ENCODE peak calls at places on chromosomes 12 and 14, in ten cellular contexts. U is stimulated activated CD4-positive, alpha-beta T cell treated with anti-CD3 and anti-CD28 coated beads, Interleukin-2, amount 100 ng/mL, for 4 hours; W is stimulated activated CD8-positive, alpha-beta memory T cell treated with anti-CD3 and anti-CD28 coated beads, Interleukin-4, amount 100 ng/mL, for 4 hours; L is GM10248; G is naive thymus-derived CD8-positive, alpha-beta T cell; S is mammary epithelial cell; T is body of pancreas; K is endothelial cell; E is tibial nerve; V is HFFc6. X is an unnamed sample.

GRCh38 chr14:92945959-92946846 is 23.3 kb downstream of the CHGA start:
- DNase-seq in K (no peak), W (no peak), L (no peak), V (no peak), E (peak), G (no peak), T (peak), S (peak), U (no peak), X (no peak)

GRCh38 chr14:94342334-94342934 is 19.3 kb upstream of the SERPINA6 start:
- DNase-seq in E (peak), G (no peak), K (no peak), L (no peak), U (peak), W (no peak), T (peak), V (peak), S (peak), X (peak)

GRCh38 chr12:99978152-99978551 is 6.6 kb downstream of the ANKS1B start:
- DNase-seq in K (no peak), L (no peak), U (no peak), W (no peak), G (no peak), E (no peak), T (no peak), S (no peak), V (no peak), X (no peak)

GRCh38 chr14:93974299-93974698 is 2.1 kb downstream of the ASB2 start:
- DNase-seq in L (no peak), S (no peak), K (no peak), V (no peak), U (no peak), W (no peak), G (no peak), T (no peak), E (no peak), X (no peak)

GRCh38 chr14:63777024-63777423 is 49.2 kb upstream of the SGPP1 start:
- DNase-seq in S (peak), T (no peak), V (peak), U (no peak), W (no peak), K (no peak), E (no peak), G (no peak), L (no peak), X (no peak)

GRCh38 chr14:39431416-39432178 is 636 bp downstream of the FBXO33 start:
- DNase-seq in U (peak), K (peak), T (peak), V (peak), G (peak), W (peak), S (peak), L (peak), E (peak), X (peak)

GRCh38 chr14:25014440-25014839 is 35.5 kb downstream of the STXBP6 start:
- DNase-seq in S (no peak), W (no peak), V (no peak), L (no peak), K (no peak), E (no peak), U (no peak), G (no peak), T (no peak), X (no peak)

GRCh38 chr12:54680374-54680773 is 32.2 kb upstream of the DCD start:
- DNase-seq in V (peak), L (peak), W (no peak), U (no peak), S (peak), K (peak), T (peak), E (no peak), G (no peak), X (no peak)

GRCh38 chr12:51630256-51630880 is 39.3 kb downstream of the SCN8A start:
- DNase-seq in S (no peak), V (no peak), T (no peak), W (no peak), K (no peak), L (no peak), E (no peak), U (no peak), G (no peak), X (no peak)

GRCh38 chr12:63880742-63881141 is 36.2 kb downstream of the SRGAP1 start:
- DNase-seq in T (no peak), G (no peak), E (no peak), L (no peak), S (no peak), U (no peak), K (no peak), W (no peak), V (no peak), X (no peak)

GRCh38 chr12:6943387-6943718 is 263 bp upstream of the RNU7-1 start:
- DNase-seq in S (peak), U (peak), G (peak), V (peak), K (peak), E (peak), L (peak), W (no peak), T (peak), X (peak)

GRCh38 chr12:104670439-104671406 is 214.0 kb downstream of the CHST11 start:
- DNase-seq in K (no peak), E (no peak), W (no peak), S (no peak), G (no peak), U (no peak), T (no peak), V (no peak), L (no peak), X (no peak)

GRCh38 chr12:108839011-108839889 is 18.1 kb downstream of the SSH1 start:
- DNase-seq in T (peak), G (no peak), S (peak), V (peak), E (peak), L (no peak), K (no peak), W (no peak), U (no peak), X (no peak)

GRCh38 chr14:51607677-51608076 is 44.0 kb upstream of the FRMD6 start:
- DNase-seq in L (no peak), E (no peak), K (no peak), W (no peak), G (no peak), S (no peak), V (peak), U (no peak), T (peak), X (no peak)

GRCh38 chr14:100440207-100440631 is 117.1 kb downstream of the SLC25A47 start:
- DNase-seq in S (peak), U (peak), G (peak), V (no peak), W (no peak), T (peak), E (peak), K (peak), L (peak), X (peak)

GRCh38 chr12:54017027-54017788 is 8.4 kb downstream of the HOXC8 start:
- DNase-seq in K (no peak), V (no peak), S (peak), L (no peak), E (no peak), T (no peak), U (no peak), G (no peak), W (no peak), X (no peak)

GRCh38 chr12:5963515-5963914 is 18.5 kb upstream of the ANO2 start:
- DNase-seq in W (no peak), E (no peak), L (no peak), S (no peak), G (no peak), T (no peak), U (no peak), V (no peak), K (no peak), X (no peak)

GRCh38 chr14:24879661-24880381 is 170.1 kb downstream of the STXBP6 start:
- DNase-seq in U (no peak), E (no peak), S (no peak), V (no peak), L (no peak), T (no peak), G (no peak), K (no peak), W (no peak), X (no peak)

GRCh38 chr14:49897965-49898364 is 5.1 kb downstream of the ARF6 start:
- DNase-seq in W (no peak), V (no peak), L (no peak), S (peak), K (no peak), E (no peak), G (no peak), T (no peak), U (no peak), X (no peak)

GRCh38 chr12:130839770-130840355 is 813 bp upstream of the STX2 start:
- DNase-seq in W (no peak), E (no peak), G (no peak), L (no peak), U (no peak), S (no peak), V (no peak), K (no peak), T (no peak), X (no peak)

GRCh38 chr12:82174383-82174782 is 183.8 kb downstream of the CCDC59 start:
- DNase-seq in E (no peak), S (no peak), L (no peak), W (no peak), K (no peak), T (no peak), G (no peak), V (no peak), U (no peak), X (no peak)

GRCh38 chr12:124369055-124369900 is 74.4 kb downstream of the RFLNA start:
- DNase-seq in G (no peak), S (no peak), V (peak), K (no peak), U (no peak), L (no peak), W (no peak), T (peak), E (peak), X (no peak)

GRCh38 chr14:73188501-73188903 is 48.8 kb upstream of the PAPLN start:
- DNase-seq in L (no peak), K (no peak), T (no peak), S (peak), E (no peak), G (no peak), V (peak), U (no peak), W (no peak), X (no peak)

GRCh38 chr14:69090187-69090789 is 62.6 kb downstream of the DCAF5 start:
- DNase-seq in G (peak), S (peak), T (peak), U (peak), W (no peak), E (no peak), K (peak), L (no peak), V (no peak), X (peak)

GRCh38 chr14:73426877-73427276 is 31.5 kb downstream of the NUMB start:
- DNase-seq in W (no peak), S (no peak), K (no peak), V (peak), U (no peak), L (no peak), E (no peak), G (no peak), T (peak), X (no peak)

GRCh38 chr14:64698899-64699298 is 5.3 kb upstream of the PLEKHG3 start:
- DNase-seq in V (no peak), U (no peak), T (peak), G (no peak), S (no peak), W (no peak), E (no peak), K (no peak), L (no peak), X (no peak)

GRCh38 chr12:77402726-77403125 is 337.4 kb upstream of the E2F7 start:
- DNase-seq in S (no peak), K (no peak), U (no peak), E (no peak), W (no peak), T (no peak), G (no peak), L (no peak), V (no peak), X (no peak)

GRCh38 chr14:58899317-58899713 is 261.6 kb downstream of the DACT1 start:
- DNase-seq in W (no peak), G (no peak), V (peak), S (peak), T (no peak), L (no peak), U (no peak), E (no peak), K (no peak), X (no peak)

GRCh38 chr14:51627313-51627712 is 24.4 kb upstream of the FRMD6 start:
- DNase-seq in E (no peak), L (no peak), W (no peak), V (no peak), S (no peak), T (no peak), U (no peak), G (no peak), K (no peak), X (no peak)

GRCh38 chr12:116244474-116245090 is 32.9 kb downstream of the MED13L start:
- DNase-seq in L (no peak), U (no peak), W (no peak), K (no peak), V (no peak), G (no peak), E (no peak), T (no peak), S (no peak), X (no peak)

GRCh38 chr12:66768293-66768692 is 89.4 kb upstream of the GRIP1 start:
- DNase-seq in K (no peak), V (no peak), W (no peak), E (no peak), L (no peak), G (no peak), T (no peak), S (no peak), U (no peak), X (no peak)

GRCh38 chr14:63269561-63270225 is 49.0 kb downstream of the GPHB5 start:
- DNase-seq in S (no peak), K (no peak), T (peak), E (no peak), V (no peak), W (no peak), G (no peak), L (no peak), U (no peak), X (no peak)

GRCh38 chr12:57135939-57136338 is 7.7 kb downstream of the LRP1 start:
- DNase-seq in W (no peak), E (no peak), L (no peak), V (no peak), T (no peak), G (no peak), K (no peak), S (no peak), U (no peak), X (no peak)